ENCODE peak calls at places on chromosomes 11 and 22, in nine cellular contexts. L is stimulated activated CD8-positive, alpha-beta memory T cell treated with anti-CD3 and anti-CD28 coated beads, Interleukin-4, amount 100 ng/mL, for 48 hours; Z is activated T-helper 1 cell treated with Interleukin-2 at 50 U/mL for 16 hours; N is RCC 7860; Q is B cell; B is stimulated activated naive CD8-positive, alpha-beta T cell treated with anti-CD3 and anti-CD28 coated beads, Interleukin-15, Interleukin-2, amounts not matched to agents 100 U/mL and 50 U/mL, for 24 hours; E is G401; U is neural crest cell; A is endothelial cell. J is an unnamed sample.

GRCh38 chr11:128520206-128520885 is 67.0 kb downstream of the ETS1 start:
- DNase-seq in E (no peak), L (no peak), U (no peak), N (no peak), A (no peak), Q (peak; percentile 34), Z (no peak), B (no peak), J (no peak)

GRCh38 chr22:42933783-42934144 is 76.7 kb upstream of the ARFGAP3 start:
- DNase-seq in N (peak; percentile 83), A (no peak), B (no peak), Q (no peak), Z (no peak), E (no peak), U (no peak), L (no peak), J (no peak)

GRCh38 chr11:31810779-31811647 is at the start of gene PAX6:
- DNase-seq in Z (no peak), U (peak; percentile 70), E (peak; percentile 99), L (no peak), A (peak; percentile 57), Q (peak; percentile 73), B (peak; percentile 52), N (peak; percentile 70), J (no peak)

GRCh38 chr11:29127456-29127855 is 889.4 kb downstream of the KCNA4 start:
- DNase-seq in L (no peak), Q (no peak), E (no peak), A (no peak), Z (no peak), N (no peak), B (no peak), U (no peak), J (no peak)

GRCh38 chr11:19953342-19953741 is 206.9 kb downstream of the DBX1 start:
- DNase-seq in E (no peak), B (no peak), N (peak; percentile 68), Q (no peak), U (no peak), Z (no peak), L (no peak), A (peak; percentile 30), J (no peak)

GRCh38 chr11:28342704-28343103 is 234.5 kb downstream of the METTL15 start:
- DNase-seq in L (no peak), E (no peak), U (no peak), Q (no peak), Z (no peak), A (no peak), N (no peak), B (no peak), J (no peak)

GRCh38 chr11:117618273-117618672 is 178.7 kb downstream of the DSCAML1 start:
- DNase-seq in L (no peak), Z (no peak), Q (no peak), A (no peak), B (no peak), E (no peak), U (no peak), N (no peak), J (no peak)

GRCh38 chr11:75583710-75584658 is 21.9 kb downstream of the SERPINH1 start:
- DNase-seq in N (no peak), Z (no peak), Q (peak; percentile 64), B (peak; percentile 19), E (peak; percentile 76), U (peak; percentile 43), A (peak; percentile 62), L (no peak), J (no peak)

GRCh38 chr11:85665756-85666155 is 827 bp upstream of the CREBZF start:
- DNase-seq in L (no peak), Q (no peak), E (no peak), B (no peak), U (no peak), A (no peak), N (no peak), Z (no peak), J (no peak)

GRCh38 chr11:69427906-69428880 is 53.3 kb upstream of the LINC01488 start:
- DNase-seq in N (no peak), Q (no peak), U (no peak), Z (no peak), E (no peak), A (no peak), L (no peak), B (no peak), J (no peak)

GRCh38 chr22:46224771-46225290 is 25.3 kb downstream of the CDPF1 start:
- DNase-seq in N (no peak), Z (no peak), U (no peak), L (no peak), A (no peak), Q (no peak), E (no peak), B (no peak), J (no peak)

GRCh38 chr11:87179621-87180020 is 141.9 kb downstream of the TMEM135 start:
- DNase-seq in U (no peak), Q (no peak), E (no peak), B (no peak), Z (no peak), N (no peak), A (no peak), L (no peak), J (no peak)

GRCh38 chr11:106621479-106621878 is 396.8 kb downstream of the GUCY1A2 start:
- DNase-seq in Q (no peak), B (no peak), Z (no peak), E (no peak), L (no peak), N (no peak), A (no peak), U (no peak), J (no peak)

GRCh38 chr11:75826463-75827220 is 11.6 kb downstream of the UVRAG start:
- DNase-seq in B (no peak), E (no peak), U (no peak), A (no peak), Z (no peak), N (no peak), Q (no peak), L (no peak), J (no peak)

GRCh38 chr11:1912314-1912878 is 7.1 kb upstream of the TNNT3 start:
- DNase-seq in E (no peak), Q (no peak), B (no peak), L (no peak), Z (no peak), A (no peak), N (no peak), U (no peak), J (no peak)

GRCh38 chr11:123164732-123165450 is 30.2 kb downstream of the CLMP start:
- DNase-seq in Q (no peak), N (no peak), A (no peak), B (no peak), U (no peak), Z (no peak), E (no peak), L (no peak), J (no peak)

GRCh38 chr22:18954333-18954732 is 18.2 kb upstream of the PRODH start:
- DNase-seq in N (peak; percentile 31), U (peak; percentile 82), L (peak; percentile 79), Q (peak; percentile 87), E (peak; percentile 69), Z (peak; percentile 41), A (peak; percentile 86), B (peak; percentile 71), J (peak; percentile 32)

GRCh38 chr11:56271092-56271491 is 2.9 kb upstream of the OR5T1 start:
- DNase-seq in A (no peak), U (no peak), E (no peak), Z (no peak), L (no peak), B (no peak), N (no peak), Q (no peak), J (no peak)

J was measured in activated T-helper 9 cell treated with anti-CD3 and anti-CD28 coated beads, Interleukin-2, amount 50 U/mL, for 16 hours.